ENCODE peak calls at places on chromosomes 5 and 9, in eight cellular contexts. One of them, this sample, is unnamed.

GRCh38 chr9:69122086-69122390 is 52.0 kb upstream of the TJP2 start:
- DNase-seq in progenitor cell of endocrine pancreas: peak; percentile 39
- DNase-seq in GM13976: peak; percentile 71
- DNase-seq in A549: peak; percentile 20
- DNase-seq in breast epithelium: peak; percentile 75
- DNase-seq in CD4-positive, alpha-beta T cell: peak; percentile 31
- DNase-seq in H9: peak; percentile 59
- DNase-seq in cardiac fibroblast: peak; percentile 75
- DNase-seq in this sample: peak; percentile 52

GRCh38 chr5:176185133-176185733 is 53.0 kb upstream of the SIMC1 start:
- DNase-seq in GM13976: no peak
- DNase-seq in CD4-positive, alpha-beta T cell: no peak
- DNase-seq in H9: no peak
- DNase-seq in cardiac fibroblast: no peak
- DNase-seq in breast epithelium: no peak
- DNase-seq in progenitor cell of endocrine pancreas: no peak
- DNase-seq in A549: no peak
- DNase-seq in this sample: no peak

GRCh38 chr9:99057665-99058625 is 47.0 kb upstream of the TGFBR1 start:
- DNase-seq in GM13976: peak; percentile 62
- DNase-seq in H9: no peak
- DNase-seq in CD4-positive, alpha-beta T cell: peak; percentile 27
- DNase-seq in cardiac fibroblast: peak; percentile 65
- DNase-seq in A549: no peak
- DNase-seq in progenitor cell of endocrine pancreas: no peak
- DNase-seq in breast epithelium: no peak
- DNase-seq in this sample: peak; percentile 94

GRCh38 chr9:34328500-34328982 is 527 bp downstream of the KIF24 start:
- DNase-seq in H9: no peak
- DNase-seq in cardiac fibroblast: peak; percentile 42
- DNase-seq in progenitor cell of endocrine pancreas: no peak
- DNase-seq in breast epithelium: no peak
- DNase-seq in A549: no peak
- DNase-seq in CD4-positive, alpha-beta T cell: no peak
- DNase-seq in GM13976: no peak
- DNase-seq in this sample: no peak

GRCh38 chr5:139820130-139820529 is 24.5 kb downstream of the PSD2 start:
- DNase-seq in H9: no peak
- DNase-seq in cardiac fibroblast: no peak
- DNase-seq in breast epithelium: no peak
- DNase-seq in progenitor cell of endocrine pancreas: no peak
- DNase-seq in GM13976: no peak
- DNase-seq in CD4-positive, alpha-beta T cell: no peak
- DNase-seq in A549: no peak
- DNase-seq in this sample: no peak

GRCh38 chr5:38367966-38368365 is 109.6 kb downstream of the EGFLAM start:
- DNase-seq in CD4-positive, alpha-beta T cell: no peak
- DNase-seq in GM13976: no peak
- DNase-seq in breast epithelium: no peak
- DNase-seq in cardiac fibroblast: no peak
- DNase-seq in progenitor cell of endocrine pancreas: no peak
- DNase-seq in A549: no peak
- DNase-seq in H9: no peak
- DNase-seq in this sample: no peak

GRCh38 chr9:22079873-22080341 is 70.8 kb upstream of the CDKN2B start:
- DNase-seq in cardiac fibroblast: peak; percentile 94
- DNase-seq in A549: no peak
- DNase-seq in GM13976: peak; percentile 17
- DNase-seq in progenitor cell of endocrine pancreas: no peak
- DNase-seq in H9: no peak
- DNase-seq in breast epithelium: no peak
- DNase-seq in CD4-positive, alpha-beta T cell: no peak
- DNase-seq in this sample: peak; percentile 82

GRCh38 chr9:20811872-20812271 is 127.8 kb downstream of the FOCAD start:
- DNase-seq in breast epithelium: no peak
- DNase-seq in H9: no peak
- DNase-seq in GM13976: no peak
- DNase-seq in cardiac fibroblast: no peak
- DNase-seq in A549: peak; percentile 10
- DNase-seq in CD4-positive, alpha-beta T cell: no peak
- DNase-seq in progenitor cell of endocrine pancreas: no peak
- DNase-seq in this sample: no peak

GRCh38 chr5:150590979-150591411 is 49.5 kb upstream of the SYNPO start:
- DNase-seq in CD4-positive, alpha-beta T cell: no peak
- DNase-seq in cardiac fibroblast: peak; percentile 70
- DNase-seq in progenitor cell of endocrine pancreas: no peak
- DNase-seq in GM13976: no peak
- DNase-seq in breast epithelium: no peak
- DNase-seq in A549: no peak
- DNase-seq in H9: no peak
- DNase-seq in this sample: no peak

GRCh38 chr5:154740957-154741356 is 14.2 kb upstream of the LARP1 start:
- DNase-seq in CD4-positive, alpha-beta T cell: no peak
- DNase-seq in GM13976: no peak
- DNase-seq in cardiac fibroblast: peak; percentile 50
- DNase-seq in progenitor cell of endocrine pancreas: no peak
- DNase-seq in breast epithelium: no peak
- DNase-seq in A549: no peak
- DNase-seq in H9: no peak
- DNase-seq in this sample: no peak

GRCh38 chr5:92800360-92800759 is 780.7 kb downstream of the NR2F1-AS1 start:
- DNase-seq in breast epithelium: no peak
- DNase-seq in H9: no peak
- DNase-seq in A549: peak; percentile 10
- DNase-seq in CD4-positive, alpha-beta T cell: no peak
- DNase-seq in GM13976: no peak
- DNase-seq in cardiac fibroblast: peak; percentile 20
- DNase-seq in progenitor cell of endocrine pancreas: no peak
- DNase-seq in this sample: no peak

GRCh38 chr5:144309265-144309664 is 138.6 kb downstream of the KCTD16 start:
- DNase-seq in H9: no peak
- DNase-seq in breast epithelium: no peak
- DNase-seq in progenitor cell of endocrine pancreas: no peak
- DNase-seq in GM13976: no peak
- DNase-seq in A549: no peak
- DNase-seq in CD4-positive, alpha-beta T cell: no peak
- DNase-seq in cardiac fibroblast: peak; percentile 20
- DNase-seq in this sample: no peak

GRCh38 chr5:5179597-5179996 is 39.5 kb downstream of the ADAMTS16 start:
- DNase-seq in A549: no peak
- DNase-seq in cardiac fibroblast: no peak
- DNase-seq in breast epithelium: no peak
- DNase-seq in H9: peak; percentile 87
- DNase-seq in CD4-positive, alpha-beta T cell: no peak
- DNase-seq in progenitor cell of endocrine pancreas: no peak
- DNase-seq in GM13976: no peak
- DNase-seq in this sample: no peak

GRCh38 chr9:107925756-107926297 is 436.3 kb upstream of the KLF4 start:
- DNase-seq in CD4-positive, alpha-beta T cell: no peak
- DNase-seq in progenitor cell of endocrine pancreas: no peak
- DNase-seq in cardiac fibroblast: no peak
- DNase-seq in H9: no peak
- DNase-seq in GM13976: no peak
- DNase-seq in breast epithelium: no peak
- DNase-seq in A549: no peak
- DNase-seq in this sample: no peak

GRCh38 chr5:42579320-42579719 is 156.1 kb downstream of the GHR start:
- DNase-seq in A549: no peak
- DNase-seq in CD4-positive, alpha-beta T cell: no peak
- DNase-seq in GM13976: no peak
- DNase-seq in H9: no peak
- DNase-seq in progenitor cell of endocrine pancreas: no peak
- DNase-seq in breast epithelium: no peak
- DNase-seq in cardiac fibroblast: no peak
- DNase-seq in this sample: no peak

GRCh38 chr5:89255845-89256463 is 373.0 kb upstream of the MEF2C start:
- DNase-seq in progenitor cell of endocrine pancreas: no peak
- DNase-seq in A549: peak; percentile 67
- DNase-seq in breast epithelium: no peak
- DNase-seq in H9: no peak
- DNase-seq in cardiac fibroblast: peak; percentile 47
- DNase-seq in CD4-positive, alpha-beta T cell: no peak
- DNase-seq in GM13976: no peak
- DNase-seq in this sample: no peak

GRCh38 chr9:87512321-87512720 is 14.7 kb downstream of the DAPK1 start:
- DNase-seq in H9: no peak
- DNase-seq in CD4-positive, alpha-beta T cell: no peak
- DNase-seq in progenitor cell of endocrine pancreas: no peak
- DNase-seq in A549: no peak
- DNase-seq in cardiac fibroblast: no peak
- DNase-seq in breast epithelium: no peak
- DNase-seq in GM13976: no peak
- DNase-seq in this sample: no peak

GRCh38 chr9:133347985-133348762 is at the start of the genes MED22 and RPL7A:
- DNase-seq in progenitor cell of endocrine pancreas: peak; percentile 76
- DNase-seq in GM13976: peak; percentile 96
- DNase-seq in cardiac fibroblast: peak; percentile 97
- DNase-seq in H9: peak; percentile 94
- DNase-seq in A549: peak; percentile 96
- DNase-seq in CD4-positive, alpha-beta T cell: peak; percentile 83
- DNase-seq in breast epithelium: peak; percentile 94
- DNase-seq in this sample: peak; percentile 98
- TF ChIP-seq CTCF in progenitor cell of endocrine pancreas: peak; percentile 25
- TF ChIP-seq CTCF in GM13976: no peak
- TF ChIP-seq CTCF in cardiac fibroblast: peak; percentile 13
- TF ChIP-seq CTCF in H9: no peak
- TF ChIP-seq CTCF in A549: no peak
- TF ChIP-seq CTCF in CD4-positive, alpha-beta T cell: no peak
- TF ChIP-seq CTCF in breast epithelium: peak; percentile 12
- TF ChIP-seq CTCF in this sample: no peak

GRCh38 chr9:131095666-131096489 is 453 bp upstream of the AIF1L start:
- DNase-seq in GM13976: no peak
- DNase-seq in progenitor cell of endocrine pancreas: peak; percentile 71
- DNase-seq in H9: peak; percentile 93
- DNase-seq in CD4-positive, alpha-beta T cell: no peak
- DNase-seq in cardiac fibroblast: peak; percentile 12
- DNase-seq in A549: peak; percentile 44
- DNase-seq in breast epithelium: no peak
- DNase-seq in this sample: peak; percentile 42
- TF ChIP-seq CTCF in GM13976: no peak
- TF ChIP-seq CTCF in progenitor cell of endocrine pancreas: peak; percentile 43
- TF ChIP-seq CTCF in H9: peak; percentile 48
- TF ChIP-seq CTCF in CD4-positive, alpha-beta T cell: no peak
- TF ChIP-seq CTCF in cardiac fibroblast: no peak
- TF ChIP-seq CTCF in A549: no peak
- TF ChIP-seq CTCF in breast epithelium: no peak
- TF ChIP-seq CTCF in this sample: no peak

GRCh38 chr5:32055891-32056866 is 117.9 kb downstream of the GOLPH3 start:
- DNase-seq in H9: no peak
- DNase-seq in GM13976: no peak
- DNase-seq in progenitor cell of endocrine pancreas: no peak
- DNase-seq in breast epithelium: no peak
- DNase-seq in cardiac fibroblast: no peak
- DNase-seq in A549: no peak
- DNase-seq in CD4-positive, alpha-beta T cell: no peak
- DNase-seq in this sample: no peak

GRCh38 chr5:32058101-32058500 is 116.0 kb downstream of the GOLPH3 start:
- DNase-seq in H9: no peak
- DNase-seq in GM13976: no peak
- DNase-seq in progenitor cell of endocrine pancreas: no peak
- DNase-seq in breast epithelium: no peak
- DNase-seq in A549: no peak
- DNase-seq in cardiac fibroblast: no peak
- DNase-seq in CD4-positive, alpha-beta T cell: no peak
- DNase-seq in this sample: no peak

GRCh38 chr5:32061236-32061635 is 112.9 kb downstream of the GOLPH3 start:
- DNase-seq in progenitor cell of endocrine pancreas: no peak
- DNase-seq in A549: no peak
- DNase-seq in cardiac fibroblast: no peak
- DNase-seq in H9: no peak
- DNase-seq in GM13976: no peak
- DNase-seq in CD4-positive, alpha-beta T cell: no peak
- DNase-seq in breast epithelium: no peak
- DNase-seq in this sample: no peak

GRCh38 chr5:32059779-32060178 is 114.3 kb downstream of the GOLPH3 start:
- DNase-seq in A549: peak; percentile 84
- DNase-seq in cardiac fibroblast: no peak
- DNase-seq in GM13976: no peak
- DNase-seq in progenitor cell of endocrine pancreas: no peak
- DNase-seq in H9: no peak
- DNase-seq in breast epithelium: no peak
- DNase-seq in CD4-positive, alpha-beta T cell: no peak
- DNase-seq in this sample: no peak

GRCh38 chr5:32057157-32058096 is 116.7 kb downstream of the GOLPH3 start:
- DNase-seq in breast epithelium: no peak
- DNase-seq in A549: no peak
- DNase-seq in CD4-positive, alpha-beta T cell: no peak
- DNase-seq in H9: no peak
- DNase-seq in GM13976: no peak
- DNase-seq in progenitor cell of endocrine pancreas: no peak
- DNase-seq in cardiac fibroblast: peak; percentile 21
- DNase-seq in this sample: no peak
- TF ChIP-seq CTCF in breast epithelium: no peak
- TF ChIP-seq CTCF in A549: no peak
- TF ChIP-seq CTCF in CD4-positive, alpha-beta T cell: no peak
- TF ChIP-seq CTCF in H9: peak; percentile 51
- TF ChIP-seq CTCF in GM13976: no peak
- TF ChIP-seq CTCF in progenitor cell of endocrine pancreas: peak; percentile 44
- TF ChIP-seq CTCF in cardiac fibroblast: peak; percentile 35
- TF ChIP-seq CTCF in this sample: peak; percentile 32

GRCh38 chr9:97557606-97558095 is 56.2 kb downstream of the TMOD1 start:
- DNase-seq in progenitor cell of endocrine pancreas: no peak
- DNase-seq in GM13976: no peak
- DNase-seq in H9: no peak
- DNase-seq in breast epithelium: no peak
- DNase-seq in A549: no peak
- DNase-seq in cardiac fibroblast: peak; percentile 78
- DNase-seq in CD4-positive, alpha-beta T cell: no peak
- DNase-seq in this sample: no peak

GRCh38 chr9:97556721-97557605 is 55.5 kb downstream of the TMOD1 start:
- DNase-seq in H9: no peak
- DNase-seq in CD4-positive, alpha-beta T cell: no peak
- DNase-seq in A549: no peak
- DNase-seq in breast epithelium: no peak
- DNase-seq in cardiac fibroblast: peak; percentile 50
- DNase-seq in GM13976: no peak
- DNase-seq in progenitor cell of endocrine pancreas: no peak
- DNase-seq in this sample: no peak

GRCh38 chr9:97559111-97559514 is 57.6 kb downstream of the TMOD1 start:
- DNase-seq in GM13976: peak; percentile 81
- DNase-seq in progenitor cell of endocrine pancreas: no peak
- DNase-seq in breast epithelium: no peak
- DNase-seq in A549: no peak
- DNase-seq in H9: no peak
- DNase-seq in cardiac fibroblast: no peak
- DNase-seq in CD4-positive, alpha-beta T cell: no peak
- DNase-seq in this sample: peak; percentile 36

GRCh38 chr9:97560154-97560553 is 58.7 kb downstream of the TMOD1 start:
- DNase-seq in GM13976: no peak
- DNase-seq in cardiac fibroblast: no peak
- DNase-seq in CD4-positive, alpha-beta T cell: no peak
- DNase-seq in breast epithelium: no peak
- DNase-seq in A549: no peak
- DNase-seq in H9: no peak
- DNase-seq in progenitor cell of endocrine pancreas: no peak
- DNase-seq in this sample: no peak

DNA sequence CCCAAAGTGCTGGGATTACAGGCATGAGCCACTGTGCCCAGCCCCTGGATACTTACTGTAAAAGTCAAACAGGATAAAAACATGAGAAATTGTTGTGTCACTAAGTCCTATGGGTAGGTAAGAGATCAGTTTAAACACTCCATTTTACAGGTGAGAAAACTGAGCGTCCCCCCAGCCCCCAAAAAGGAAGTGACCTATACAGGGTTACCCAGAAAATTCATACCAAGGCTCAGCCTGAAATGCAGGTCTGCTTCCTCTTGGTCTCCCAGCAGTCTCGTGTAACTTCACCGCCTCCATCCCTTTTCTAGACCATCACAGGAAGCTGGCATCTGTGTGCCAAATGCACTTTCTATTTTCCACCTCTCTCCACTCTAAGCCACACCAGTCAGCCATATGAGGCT is 57.2 kb downstream of the TMOD1 start:
- DNase-seq in breast epithelium: no peak
- DNase-seq in CD4-positive, alpha-beta T cell: no peak
- DNase-seq in A549: no peak
- DNase-seq in progenitor cell of endocrine pancreas: no peak
- DNase-seq in GM13976: peak; percentile 47
- DNase-seq in cardiac fibroblast: no peak
- DNase-seq in H9: no peak
- DNase-seq in this sample: no peak
- TF ChIP-seq CTCF in breast epithelium: no peak
- TF ChIP-seq CTCF in CD4-positive, alpha-beta T cell: no peak
- TF ChIP-seq CTCF in A549: no peak
- TF ChIP-seq CTCF in progenitor cell of endocrine pancreas: no peak
- TF ChIP-seq CTCF in GM13976: no peak
- TF ChIP-seq CTCF in cardiac fibroblast: no peak
- TF ChIP-seq CTCF in H9: no peak
- TF ChIP-seq CTCF in this sample: no peak